ENCODE peak calls at places on chromosomes 2 and 18, in nine cellular contexts. G is HTR-8/SVneo; K is epithelial cell of esophagus; L is NCI-H774; D is activated CD4-positive, alpha-beta T cell treated with anti-CD3 and anti-CD28 coated beads, Interleukin-2, amount 50 U/mL, for 1 hour; I is foreskin fibroblast; Q is mesothelial cell of epicardium; H is hepatocyte; Y is fibroblast of mammary gland. T is an unnamed sample.

GRCh38 chr2:26251893-26252292 is 7.2 kb downstream of the HADHB start:
- DNase-seq in Q (no peak), Y (peak; percentile 28), D (no peak), G (no peak), I (peak; percentile 12), H (no peak), K (no peak), L (no peak), T (no peak)

GRCh38 chr2:205835251-205835900 is 153.1 kb downstream of the NRP2 start:
- DNase-seq in Y (peak; percentile 14), K (no peak), D (no peak), I (no peak), Q (no peak), G (no peak), H (no peak), L (no peak), T (no peak)

GRCh38 chr18:35460719-35461118 is 37.0 kb downstream of the INO80C start:
- DNase-seq in H (no peak), G (no peak), L (no peak), Y (peak; percentile 62), D (no peak), I (peak; percentile 64), Q (no peak), K (peak; percentile 56), T (no peak)

GRCh38 chr2:241312082-241312481 is 3.4 kb downstream of the HDLBP start:
- DNase-seq in L (no peak), D (no peak), K (peak; percentile 91), G (no peak), I (peak; percentile 76), Y (peak; percentile 88), Q (no peak), H (no peak), T (peak; percentile 38)

GRCh38 chr2:240892925-240893324 is 3.0 kb downstream of the MAB21L4 start:
- DNase-seq in D (no peak), L (no peak), Y (no peak), G (no peak), K (no peak), H (no peak), I (no peak), Q (no peak), T (no peak)

GRCh38 chr2:65458999-65459398 is 26.6 kb upstream of the SPRED2 start:
- DNase-seq in I (no peak), K (peak; percentile 26), Q (no peak), L (no peak), G (no peak), Y (peak; percentile 85), H (no peak), D (no peak), T (peak; percentile 81)

GRCh38 chr2:224801360-224801759 is 85.2 kb upstream of the CCDC195 start:
- DNase-seq in K (no peak), G (no peak), Y (no peak), I (no peak), D (no peak), L (no peak), H (no peak), Q (no peak), T (no peak)

GRCh38 chr2:37585982-37586621 is 85.3 kb downstream of the CDC42EP3 start:
- DNase-seq in H (peak; percentile 30), Y (peak; percentile 97), D (peak; percentile 63), L (no peak), G (peak; percentile 51), K (peak; percentile 92), I (peak; percentile 95), Q (no peak), T (peak; percentile 86)

GRCh38 chr2:102975996-102976636 is 214.3 kb downstream of the TMEM182 start:
- DNase-seq in I (no peak), K (peak; percentile 74), D (no peak), G (peak; percentile 1), H (peak; percentile 76), Q (peak; percentile 39), L (peak; percentile 15), Y (peak; percentile 8), T (peak; percentile 52)

GRCh38 chr2:8073928-8074327 is 607.9 kb upstream of the ID2 start:
- DNase-seq in Y (no peak), H (no peak), I (no peak), Q (no peak), G (no peak), L (no peak), K (no peak), D (no peak), T (no peak)

GRCh38 chr2:217905395-217905794 is 97.4 kb downstream of the TNS1 start:
- DNase-seq in H (no peak), D (no peak), Y (no peak), I (no peak), Q (no peak), K (no peak), G (no peak), L (no peak), T (no peak)

GRCh38 chr2:8059255-8059654 is 622.6 kb upstream of the ID2 start:
- DNase-seq in I (no peak), G (no peak), Q (no peak), L (peak; percentile 86), Y (no peak), H (no peak), K (no peak), D (no peak), T (no peak)

GRCh38 chr18:54453996-54454395 is 96.3 kb downstream of the C18orf54 start:
- DNase-seq in D (no peak), L (no peak), I (no peak), Y (peak; percentile 10), Q (no peak), H (no peak), G (no peak), K (peak; percentile 47), T (no peak)

GRCh38 chr2:71064754-71065621 is 3.5 kb upstream of the NAGK start:
- DNase-seq in D (no peak), H (no peak), G (no peak), I (peak; percentile 69), L (no peak), Y (peak; percentile 31), K (peak; percentile 67), Q (no peak), T (no peak)

GRCh38 chr2:112181571-112182290 is 43.5 kb downstream of the FBLN7 start:
- DNase-seq in G (no peak), I (no peak), K (peak; percentile 30), Y (no peak), D (peak; percentile 74), L (peak; percentile 58), H (peak; percentile 28), Q (peak; percentile 49), T (no peak)

GRCh38 chr2:143686585-143687164 is 557.5 kb downstream of the ARHGAP15 start:
- DNase-seq in K (peak; percentile 62), Y (peak; percentile 59), Q (no peak), I (peak; percentile 63), D (no peak), L (peak; percentile 5), G (peak; percentile 30), H (peak; percentile 46), T (peak; percentile 51)

GRCh38 chr18:13530879-13531387 is 195.4 kb downstream of the FAM210A start:
- DNase-seq in K (no peak), G (peak; percentile 50), Y (peak; percentile 31), H (peak; percentile 55), I (peak; percentile 30), D (peak; percentile 9), L (no peak), Q (peak; percentile 22), T (peak; percentile 52)

GRCh38 chr2:15584767-15585469 is 6.8 kb upstream of the DDX1 start:
- DNase-seq in Y (peak; percentile 43), H (no peak), Q (no peak), K (peak; percentile 54), G (no peak), D (no peak), L (no peak), I (peak; percentile 60), T (peak; percentile 43)

T was measured in kidney tubule cell.